ENCODE peak calls at places on chromosome 10, in four cellular contexts. A is adrenal gland; U is CD4-positive, alpha-beta T cell; D is colonic mucosa. C is an unnamed sample.
A peak's percentile ranks its signal among the peaks of the same experiment; 100 is the strongest.

GRCh38 chr10:76017733-76018433 is 586.5 kb downstream of the LRMDA start:
- DNase-seq in A (no peak), U (no peak), D (no peak), C (peak; percentile 32)

GRCh38 chr10:14220026-14220425 is 110.7 kb downstream of the FRMD4A start:
- DNase-seq in A (no peak), U (no peak), D (no peak), C (no peak)

GRCh38 chr10:21052709-21053104 is 155.6 kb upstream of the NEBL start:
- DNase-seq in A (no peak), U (no peak), D (no peak), C (no peak)

GRCh38 chr10:79182763-79183467 is 114.1 kb downstream of the ZMIZ1 start:
- DNase-seq in A (peak; percentile 77), U (no peak), D (no peak), C (no peak)

GRCh38 chr10:12768156-12768731 is 233.3 kb downstream of the CCDC3 start:
- DNase-seq in A (no peak), U (no peak), D (no peak), C (no peak)

GRCh38 chr10:12848439-12849173 is 152.9 kb downstream of the CCDC3 start:
- DNase-seq in A (no peak), U (no peak), D (peak; percentile 14), C (no peak)

GRCh38 chr10:90222372-90222771 is 521.0 kb downstream of the KIF20B start:
- DNase-seq in A (no peak), U (no peak), D (no peak), C (no peak)

GRCh38 chr10:92855560-92855959 is 7.2 kb downstream of the EXOC6 start:
- DNase-seq in A (no peak), U (no peak), D (no peak), C (no peak)

GRCh38 chr10:62803993-62804383 is 532 bp upstream of the ADO start:
- DNase-seq in A (no peak), U (no peak), D (no peak), C (no peak)

GRCh38 chr10:128884496-128884895 is 582.5 kb upstream of the MGMT start:
- DNase-seq in A (no peak), U (no peak), D (no peak), C (no peak)

GRCh38 chr10:54880943-54881342 is 79.9 kb upstream of the PCDH15 start:
- DNase-seq in A (no peak), U (no peak), D (no peak), C (no peak)

GRCh38 chr10:118842826-118843624 is 88.3 kb upstream of the CACUL1 start:
- DNase-seq in A (no peak), U (no peak), D (no peak), C (peak; percentile 18)

GRCh38 chr10:14554091-14554842 is 220.4 kb downstream of the FAM107B start:
- DNase-seq in A (no peak), U (no peak), D (peak; percentile 50), C (no peak)

GRCh38 chr10:43311794-43312193 is 44.9 kb upstream of the RASGEF1A start:
- DNase-seq in A (no peak), U (no peak), D (no peak), C (no peak)

GRCh38 chr10:67288688-67289410 is 363.0 kb downstream of the LRRTM3 start:
- DNase-seq in A (peak; percentile 22), U (no peak), D (no peak), C (no peak)

GRCh38 chr10:112126901-112127300 is 56.7 kb downstream of the GPAM start:
- DNase-seq in A (no peak), U (no peak), D (no peak), C (no peak)

GRCh38 chr10:82961864-82962263 is 1086.9 kb downstream of the NRG3 start:
- DNase-seq in A (no peak), U (no peak), D (no peak), C (no peak)

GRCh38 chr10:106863549-106863948 is 301.0 kb downstream of the SORCS1 start:
- DNase-seq in A (no peak), U (no peak), D (no peak), C (peak; percentile 44)

GRCh38 chr10:50832171-50832751 is 53.2 kb downstream of the A1CF start:
- DNase-seq in A (no peak), U (no peak), D (peak; percentile 29), C (no peak)

GRCh38 chr10:2150315-2150714 is 413.0 kb upstream of the ADARB2 start:
- DNase-seq in A (no peak), U (no peak), D (no peak), C (no peak)
- H3K27me3 ChIP-seq in A (no peaks in the 10 kb centered on the region), U (no peaks in the 10 kb centered on the region), D (no peaks in the 10 kb centered on the region), C (no peaks in the 10 kb centered on the region)

DNA sequence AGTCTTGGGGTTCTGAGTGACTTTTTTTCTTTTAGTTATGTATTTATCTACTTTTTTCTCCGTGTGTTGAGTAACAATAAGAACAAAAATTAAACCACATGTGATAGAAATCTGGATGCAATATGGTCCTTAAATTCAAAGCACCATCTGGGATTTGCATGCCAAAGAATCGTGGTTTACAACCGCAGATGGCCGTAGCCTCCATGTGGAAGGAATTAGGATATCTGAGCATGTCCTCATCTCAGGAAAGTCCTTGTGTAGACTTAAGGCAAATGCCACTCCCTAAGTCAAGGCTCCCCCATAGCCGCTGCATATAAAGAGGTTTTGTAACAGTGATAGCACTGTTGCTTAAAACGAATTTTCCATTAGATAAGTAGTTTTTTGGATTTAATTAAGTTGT is 304.0 kb downstream of the ZEB1 start:
- DNase-seq in A (no peak), U (no peak), D (no peak), C (no peak)
- TF ChIP-seq CTCF in A (no peak), U (no peak), D (no peak), C (no peak)

DNA sequence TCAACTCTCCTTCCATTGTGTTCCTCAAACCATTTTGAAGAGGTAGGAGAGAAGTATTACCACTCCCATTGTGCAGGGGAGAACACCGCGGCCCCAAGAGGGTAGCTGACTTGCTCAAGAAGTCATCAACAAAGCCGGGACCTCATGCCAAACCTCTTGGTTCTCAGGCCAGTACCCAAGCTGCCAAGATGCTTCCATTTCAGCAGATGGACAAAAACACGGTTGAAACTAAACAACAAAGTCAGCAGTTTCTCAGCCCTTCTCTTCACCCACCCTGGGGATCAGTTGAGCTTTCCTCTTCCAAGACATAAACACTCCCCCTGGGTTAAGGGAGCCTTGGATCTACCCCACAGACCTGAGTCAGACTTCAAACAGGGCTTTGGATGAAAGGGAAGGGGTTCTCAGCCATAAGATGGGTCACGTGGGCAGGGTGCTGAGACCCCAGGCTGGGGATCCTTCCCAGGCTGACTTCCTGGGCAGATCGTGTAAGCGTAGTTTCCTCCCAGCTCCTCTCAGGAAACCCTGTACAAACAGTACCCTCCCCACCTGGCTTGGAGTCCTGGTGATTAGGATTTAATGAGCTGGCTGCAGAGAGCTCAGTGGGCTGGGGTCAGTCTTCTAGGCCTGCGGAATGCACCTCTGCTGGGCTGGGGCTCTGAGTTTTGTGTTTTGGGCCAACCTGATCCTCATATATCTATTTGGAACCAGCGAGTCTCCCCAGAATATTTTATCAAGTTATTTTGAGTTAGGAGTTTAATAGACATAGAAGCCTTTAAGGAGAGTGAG is 27.3 kb downstream of the EMX2 start:
- DNase-seq in A (no peak), U (no peak), D (no peak), C (no peak)
- H3K27me3 ChIP-seq in A (no peaks in the 10 kb centered on the region), U (no peaks in the 10 kb centered on the region), D (peaks cover 5% of the 10 kb centered on the region), C (peaks cover 78% of the 10 kb centered on the region)

DNA sequence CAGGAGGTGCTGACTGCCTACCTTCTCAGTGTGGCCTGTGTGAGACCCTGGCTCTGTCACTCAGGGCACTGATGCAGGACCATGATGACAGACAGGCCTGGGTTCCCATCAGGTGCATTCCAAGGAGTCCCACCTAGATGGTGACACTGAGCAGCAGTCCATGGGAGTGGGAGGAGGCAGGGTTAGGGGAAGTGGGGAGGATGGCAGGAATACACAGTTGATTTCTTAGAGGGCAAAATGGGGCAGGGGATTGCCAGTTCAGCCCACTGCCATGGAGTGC is 155.0 kb downstream of the SH3PXD2A start:
- DNase-seq in A (no peak), U (no peak), D (no peak), C (no peak)
- TF ChIP-seq CTCF in A (no peak), U (no peak), D (no peak), C (peak; percentile 20)

DNA sequence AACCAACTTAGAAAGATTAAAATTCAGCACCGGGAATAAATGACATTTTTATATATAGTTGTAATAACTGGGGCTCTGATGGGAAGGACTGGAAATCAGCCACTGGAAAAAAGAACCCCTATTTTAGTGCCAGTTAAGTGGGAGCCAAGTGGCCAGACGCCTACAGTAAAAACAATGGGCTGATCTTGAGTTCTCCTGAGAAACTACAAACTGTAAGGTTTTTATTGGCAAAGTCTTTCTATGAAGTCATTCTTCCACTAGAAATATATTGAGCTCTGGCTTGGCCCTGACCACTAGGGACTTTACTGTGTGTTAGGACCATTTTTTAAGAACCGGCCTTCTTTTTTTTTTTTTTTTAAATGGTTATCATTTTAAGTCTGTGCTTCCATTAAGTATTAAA is 79.6 kb downstream of the ZNF22 start:
- DNase-seq in A (no peak), U (no peak), D (no peak), C (no peak)
- H3K27me3 ChIP-seq in A (no peaks in the 10 kb centered on the region), U (no peaks in the 10 kb centered on the region), D (no peaks in the 10 kb centered on the region), C (no peaks in the 10 kb centered on the region)

GRCh38 chr10:74415440-74415839 is 264.4 kb downstream of the ADK start:
- DNase-seq in A (no peak), U (no peak), D (no peak), C (no peak)

GRCh38 chr10:74418285-74418872 is 267.4 kb downstream of the ADK start:
- DNase-seq in A (peak; percentile 55), U (no peak), D (no peak), C (no peak)

GRCh38 chr10:74424565-74424964 is 273.5 kb downstream of the ADK start:
- DNase-seq in A (no peak), U (no peak), D (no peak), C (no peak)

GRCh38 chr10:74417397-74417796 is 266.4 kb downstream of the ADK start:
- DNase-seq in A (no peak), U (no peak), D (no peak), C (no peak)

DNA sequence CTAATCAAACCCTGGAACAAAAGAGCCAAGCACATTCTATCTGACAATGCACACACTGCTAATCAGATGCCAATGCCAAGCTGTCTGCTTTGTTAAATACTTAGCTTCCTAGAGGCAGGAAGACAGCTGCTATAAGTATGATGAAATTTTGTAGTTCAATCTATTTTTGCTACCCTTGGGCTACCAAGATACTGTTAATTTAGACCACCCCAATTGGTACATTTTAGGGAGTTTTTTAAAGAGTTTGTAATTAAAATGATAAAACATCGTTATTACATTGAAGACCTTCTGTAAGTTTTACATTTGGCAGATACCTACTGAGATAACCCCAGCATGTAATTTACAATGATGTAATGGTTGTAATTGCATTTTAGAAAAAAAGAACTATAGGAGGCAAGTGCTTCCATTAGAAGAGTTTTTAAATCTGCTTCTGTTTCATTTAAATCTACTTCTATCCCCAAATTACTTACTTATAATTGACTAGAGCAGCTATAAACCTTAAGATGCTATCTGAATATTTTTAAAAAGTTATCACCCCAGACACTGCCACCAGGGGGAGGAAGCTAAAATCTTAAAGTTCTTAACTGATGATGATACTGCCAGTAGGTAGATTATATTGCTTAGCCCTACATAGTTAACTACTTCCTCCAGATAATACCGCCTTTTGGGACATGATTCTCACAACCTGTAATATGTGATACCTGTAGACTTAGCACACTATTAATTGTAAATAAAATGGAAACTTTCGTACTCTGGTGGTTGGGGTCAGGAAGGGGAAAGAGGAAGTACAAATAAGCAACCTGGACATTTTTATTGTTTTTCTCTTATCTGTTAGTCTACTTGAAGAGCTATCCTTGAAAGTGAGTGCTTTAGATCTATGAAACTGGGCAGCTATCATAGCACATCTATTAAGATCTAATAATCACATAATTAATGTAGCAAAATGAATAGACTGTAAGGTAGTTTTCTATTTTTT is 268.8 kb downstream of the ADK start:
- DNase-seq in A (no peak), U (peak; percentile 9), D (peak; percentile 24), C (peak; percentile 11)
- TF ChIP-seq CTCF in A (peak; percentile 46), U (peak; percentile 74), D (peak; percentile 32), C (no peak)

GRCh38 chr10:133339708-133340380 is 3.1 kb upstream of the CALY start:
- DNase-seq in A (no peak), U (no peak), D (no peak), C (no peak)
- H3K27me3 ChIP-seq in A (peaks cover 25% of the 10 kb centered on the region), U (peaks cover 19% of the 10 kb centered on the region), D (peaks cover 21% of the 10 kb centered on the region), C (peaks cover 29% of the 10 kb centered on the region)

GRCh38 chr10:34814228-34815173 is 595 bp downstream of the PARD3 start:
- DNase-seq in A (peak; percentile 40), U (no peak), D (peak; percentile 49), C (peak; percentile 53)
- TF ChIP-seq CTCF in A (no peak), U (no peak), D (no peak), C (no peak)